ENCODE peak calls at places on chromosomes 11 and 22, in nine cellular contexts. Z is A673, I is Caco-2, C is body of pancreas, L is fibroblast of lung, R is A549, D is left ventricle myocardium inferior, U is kidney, H is ovary. B is an unnamed sample.
A peak's percentile ranks its signal among the peaks of the same experiment; 100 is the strongest.

GRCh38 chr11:78168539-78169477 is 19.6 kb downstream of the KCTD21 start:
- DNase-seq in H (peak; percentile 79), C (peak; percentile 56), U (peak; percentile 94), I (no peak), R (no peak), D (peak; percentile 87), Z (no peak), L (peak; percentile 93), B (no peak)

GRCh38 chr11:8784936-8785335 is 102.3 kb downstream of the RPL27A start:
- DNase-seq in Z (no peak), L (no peak), U (no peak), R (no peak), H (no peak), D (no peak), C (no peak), I (no peak), B (no peak)

GRCh38 chr11:64571410-64572091 is 19.5 kb upstream of the SLC22A12 start:
- DNase-seq in U (no peak), R (no peak), C (no peak), D (no peak), Z (no peak), H (no peak), L (no peak), I (peak; percentile 35), B (peak; percentile 86)

GRCh38 chr11:111846640-111847039 is 24.7 kb downstream of the ALG9 start:
- DNase-seq in D (no peak), C (no peak), Z (peak; percentile 64), R (no peak), U (no peak), H (no peak), I (no peak), L (peak; percentile 76), B (peak; percentile 27)

GRCh38 chr11:126305699-126306098 is 1.8 kb downstream of the DCPS start:
- DNase-seq in R (no peak), L (no peak), D (no peak), U (no peak), Z (no peak), H (no peak), I (no peak), C (no peak), B (no peak)

GRCh38 chr22:40009231-40009769 is 14.5 kb downstream of the FAM83F start:
- DNase-seq in C (peak; percentile 52), R (no peak), Z (no peak), H (no peak), U (no peak), D (no peak), I (no peak), L (no peak), B (peak; percentile 76)

GRCh38 chr11:61827573-61828378 is at the start of gene FADS2:
- DNase-seq in R (peak; percentile 87), H (peak; percentile 89), I (peak; percentile 77), Z (peak; percentile 99), L (peak; percentile 97), D (peak; percentile 92), C (peak; percentile 71), U (peak; percentile 98), B (peak; percentile 92)

GRCh38 chr11:63874511-63874910 is 35.6 kb downstream of the MARK2 start:
- DNase-seq in H (no peak), D (peak; percentile 39), L (no peak), U (no peak), R (no peak), I (peak; percentile 17), C (peak; percentile 54), Z (no peak), B (no peak)

GRCh38 chr11:31779268-31779879 is 31.7 kb downstream of the PAX6 start:
- DNase-seq in I (no peak), R (no peak), D (no peak), Z (no peak), L (peak; percentile 67), U (no peak), H (no peak), C (no peak), B (no peak)

GRCh38 chr22:49301398-49302149 is 526.1 kb downstream of the BRD1 start:
- DNase-seq in H (peak; percentile 2), D (no peak), I (no peak), L (no peak), C (no peak), U (no peak), Z (no peak), R (no peak), B (no peak)

GRCh38 chr11:64854534-64855502 is 10.4 kb upstream of the CDC42BPG start:
- DNase-seq in R (peak; percentile 97), H (peak; percentile 61), I (peak; percentile 67), U (peak; percentile 96), L (peak; percentile 93), C (peak; percentile 95), Z (peak; percentile 87), D (peak; percentile 79), B (peak; percentile 96)

GRCh38 chr22:48957311-48957986 is 870.2 kb downstream of the BRD1 start:
- DNase-seq in U (no peak), H (no peak), I (no peak), L (no peak), D (no peak), R (no peak), Z (no peak), C (peak; percentile 9), B (no peak)

GRCh38 chr11:82734120-82734479 is 436 bp upstream of the FAM181B start:
- DNase-seq in H (no peak), U (no peak), Z (no peak), C (no peak), I (no peak), L (no peak), D (no peak), R (no peak), B (no peak)

GRCh38 chr11:82732348-82732733 is 1.3 kb downstream of the FAM181B start:
- DNase-seq in H (peak; percentile 37), U (peak; percentile 56), D (no peak), Z (no peak), L (no peak), C (no peak), R (no peak), I (no peak), B (no peak)

GRCh38 chr11:82731691-82732277 is 1.9 kb downstream of the FAM181B start:
- DNase-seq in Z (no peak), C (no peak), U (no peak), D (no peak), L (no peak), R (no peak), I (no peak), H (no peak), B (no peak)

GRCh38 chr11:82733444-82734119 is at the start of gene FAM181B:
- DNase-seq in D (peak; percentile 32), Z (peak; percentile 82), I (peak; percentile 72), R (peak; percentile 11), L (peak; percentile 18), U (peak; percentile 88), C (peak; percentile 70), H (peak; percentile 72), B (no peak)

GRCh38 chr11:82732734-82733443 is 775 bp downstream of the FAM181B start:
- DNase-seq in C (peak; percentile 36), L (no peak), Z (peak; percentile 25), H (peak; percentile 42), U (peak; percentile 72), D (no peak), R (no peak), I (no peak), B (no peak)
- H3K4me3 ChIP-seq in C (peak overlapping the region; percentile 14), L (peak overlapping the region; percentile 25), Z (peak overlapping the region; percentile 53), H (peak overlapping the region; percentile 33), U (peak overlapping the region; percentile 62), D (peak overlapping the region; percentile 71), R (peak overlapping the region; percentile 52), I (peak overlapping the region; percentile 51), B (no peak overlapping the region)

GRCh38 chr11:44860346-44860745 is 90.3 kb downstream of the TP53I11 start:
- DNase-seq in D (no peak), C (no peak), U (peak; percentile 31), I (no peak), H (no peak), Z (no peak), R (no peak), L (no peak), B (no peak)

GRCh38 chr11:44860967-44861828 is 89.5 kb downstream of the TP53I11 start:
- DNase-seq in D (no peak), L (no peak), R (no peak), U (peak; percentile 70), Z (no peak), I (no peak), H (no peak), C (no peak), B (no peak)

GRCh38 chr11:44862546-44863101 is 88.1 kb downstream of the TP53I11 start:
- DNase-seq in D (no peak), U (no peak), C (no peak), I (no peak), R (no peak), Z (no peak), H (no peak), L (no peak), B (peak; percentile 62)

GRCh38 chr11:44863231-44863630 is 87.5 kb downstream of the TP53I11 start:
- DNase-seq in I (no peak), Z (no peak), R (no peak), D (no peak), H (no peak), C (no peak), L (no peak), U (peak; percentile 13), B (no peak)

DNA sequence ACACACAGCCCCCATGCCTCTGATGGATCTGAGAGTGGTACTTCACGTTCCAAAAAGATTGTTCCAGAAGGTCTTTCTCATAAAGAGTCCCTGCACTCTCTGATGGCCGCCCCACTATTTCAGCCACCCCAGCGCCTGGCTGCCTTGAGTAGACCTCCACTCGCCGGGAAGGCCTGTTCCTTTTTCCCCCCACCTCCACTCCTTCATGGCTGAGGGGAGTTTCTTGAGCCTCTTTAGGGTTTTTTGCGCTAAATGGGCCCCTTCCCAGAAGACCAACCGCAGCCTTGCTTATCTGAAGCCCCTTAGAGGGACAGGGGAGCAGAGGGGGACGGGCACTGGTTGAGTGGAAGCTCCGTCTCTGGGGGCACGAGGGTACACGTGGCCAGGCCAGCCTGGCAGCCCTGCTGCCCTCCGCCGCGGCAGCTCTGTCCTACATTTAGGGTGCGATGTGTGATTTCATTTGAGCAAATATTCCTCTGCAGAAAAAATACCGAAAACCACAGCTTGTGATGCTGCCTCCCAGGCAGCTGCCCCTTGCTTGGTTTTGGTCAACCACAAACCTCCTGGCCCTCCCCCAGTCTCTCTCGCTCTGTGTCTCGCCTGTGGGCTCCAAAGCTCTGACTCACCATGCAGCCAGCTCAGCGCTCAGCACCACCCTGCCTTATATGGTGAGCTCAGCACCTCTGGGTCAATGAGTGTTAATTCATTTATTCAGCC is 88.7 kb downstream of the TP53I11 start:
- DNase-seq in R (peak; percentile 94), U (peak; percentile 96), C (peak; percentile 42), D (peak; percentile 44), L (peak; percentile 98), I (peak; percentile 62), H (peak; percentile 80), Z (peak; percentile 91), B (peak; percentile 78)
- H3K4me1 ChIP-seq in R (peaks cover 43% of the 10 kb centered on the region), U (peaks cover 9% of the 10 kb centered on the region), C (peaks cover 9% of the 10 kb centered on the region), D (peaks cover 75% of the 10 kb centered on the region), L (peaks cover 16% of the 10 kb centered on the region), I (peaks cover 16% of the 10 kb centered on the region), H (peaks cover 7% of the 10 kb centered on the region), Z (peaks cover 14% of the 10 kb centered on the region), B (peaks cover 16% of the 10 kb centered on the region)

GRCh38 chr11:117828641-117829368 is 4.3 kb upstream of the FXYD2 start:
- DNase-seq in U (peak; percentile 93), Z (peak; percentile 35), L (peak; percentile 88), C (peak; percentile 50), R (peak; percentile 30), I (no peak), D (peak; percentile 62), H (peak; percentile 60), B (no peak)
- H3K4me3 ChIP-seq in U (peak overlapping the region; percentile 74), Z (no peak overlapping the region), L (no peak overlapping the region), C (no peak overlapping the region), R (no peak overlapping the region), I (no peak overlapping the region), D (no peak overlapping the region), H (no peak overlapping the region), B (no peak overlapping the region)

GRCh38 chr22:44360306-44360685 is 47.5 kb upstream of the SHISAL1 start:
- DNase-seq in I (no peak), D (no peak), L (no peak), C (no peak), Z (no peak), U (no peak), H (no peak), R (no peak), B (no peak)
- H3K4me1 ChIP-seq in I (no peaks in the 10 kb centered on the region), D (peaks cover 63% of the 10 kb centered on the region), L (peaks cover 38% of the 10 kb centered on the region), C (no peaks in the 10 kb centered on the region), Z (no peaks in the 10 kb centered on the region), U (no peaks in the 10 kb centered on the region), H (peaks cover 24% of the 10 kb centered on the region), R (peaks cover 55% of the 10 kb centered on the region), B (peaks cover 57% of the 10 kb centered on the region)

B was measured in PC-9.